ENCODE peak calls at places on chromosomes 12 and 14, in four cellular contexts. A, C, E and O are unnamed samples. For H3K27me3, the result is how much of the 10 kb centered on the place peaks cover.

GRCh38 chr12:61311413-61311812 is 948.8 kb upstream of the USP15 start:
- DNase-seq in A (no peak), C (no peak), E (no peak), O (no peak)

GRCh38 chr12:6827982-6828670 is at the start of gene P3H3:
- DNase-seq in A (peak), C (no peak), E (no peak), O (no peak)

GRCh38 chr12:25056486-25057130 is 107.7 kb upstream of the BCAT1 start:
- DNase-seq in A (no peak), C (no peak), E (no peak), O (no peak)

GRCh38 chr12:34389378-34390170 is 367.3 kb downstream of the ALG10 start:
- DNase-seq in C (no peak), E (peak), A (no peak), O (no peak)

GRCh38 chr12:124437621-124438414 is 129.6 kb downstream of the NCOR2 start:
- DNase-seq in E (no peak), C (no peak), A (no peak), O (no peak)

GRCh38 chr14:76336876-76337275 is 39.1 kb upstream of the ESRRB start:
- DNase-seq in C (no peak), E (no peak), A (no peak), O (no peak)

GRCh38 chr14:99809864-99810854 is 16.9 kb downstream of the EML1 start:
- DNase-seq in C (no peak), E (peak), A (no peak), O (no peak)

GRCh38 chr12:12735301-12735700 is 18.1 kb downstream of the CDKN1B start:
- DNase-seq in C (no peak), A (no peak), E (no peak), O (no peak)

GRCh38 chr14:58899317-58899713 is 261.6 kb downstream of the DACT1 start:
- DNase-seq in C (no peak), E (no peak), A (peak), O (no peak)

GRCh38 chr12:106760184-106760531 is 14.3 kb upstream of the RIC8B start:
- DNase-seq in C (no peak), E (no peak), A (peak), O (no peak)

GRCh38 chr12:121438207-121438606 is 38.3 kb downstream of the RNF34 start:
- DNase-seq in E (no peak), C (no peak), A (no peak), O (no peak)

GRCh38 chr12:120849765-120850164 is 54.4 kb downstream of the SPPL3 start:
- DNase-seq in C (peak), E (no peak), A (peak), O (peak)

GRCh38 chr12:45039757-45040156 is 11.1 kb downstream of the DBX2 start:
- DNase-seq in C (no peak), E (no peak), A (no peak), O (no peak)

GRCh38 chr12:59596232-59597143 is 659 bp downstream of the SLC16A7 start:
- DNase-seq in C (no peak), A (peak), E (peak), O (no peak)

GRCh38 chr12:57276935-57277563 is 26.1 kb upstream of the STAC3 start:
- DNase-seq in C (no peak), A (peak), E (no peak), O (no peak)

GRCh38 chr12:46256942-46257341 is 11.9 kb downstream of the SLC38A1 start:
- DNase-seq in E (no peak), C (no peak), A (no peak), O (no peak)

GRCh38 chr14:59582161-59582560 is 5.5 kb upstream of the CCDC175 start:
- DNase-seq in E (no peak), C (no peak), A (no peak), O (no peak)

GRCh38 chr14:91163316-91163715 is 49.4 kb downstream of the DGLUCY start:
- DNase-seq in C (no peak), E (peak), A (no peak), O (no peak)

GRCh38 chr12:79083181-79083580 is 218.6 kb downstream of the SYT1 start:
- DNase-seq in C (no peak), E (no peak), A (peak), O (no peak)

GRCh38 chr14:97603201-97603600 is 806.0 kb downstream of the VRK1 start:
- DNase-seq in C (no peak), A (no peak), E (no peak), O (no peak)

GRCh38 chr12:32312049-32312670 is 87.2 kb upstream of the FGD4 start:
- DNase-seq in A (peak), C (peak), E (no peak), O (peak)

GRCh38 chr14:68573126-68573525 is 219.7 kb downstream of the ZFP36L1 start:
- DNase-seq in A (no peak), C (no peak), E (no peak), O (no peak)

GRCh38 chr14:86462193-86462592 is 932.2 kb downstream of the FLRT2 start:
- DNase-seq in A (peak), E (no peak), C (no peak), O (no peak)

GRCh38 chr14:100084591-100084990 is 19.4 kb downstream of the EVL start:
- DNase-seq in E (no peak), A (no peak), C (no peak), O (no peak)

GRCh38 chr12:90908465-90908864 is 46.5 kb downstream of the CCER1 start:
- DNase-seq in E (no peak), C (no peak), A (peak), O (no peak)

GRCh38 chr12:59085680-59086079 is 165.4 kb upstream of the LRIG3 start:
- DNase-seq in A (no peak), C (no peak), E (no peak), O (no peak)

GRCh38 chr12:108842364-108842763 is 15.0 kb downstream of the SSH1 start:
- DNase-seq in E (no peak), A (no peak), C (no peak), O (no peak)

GRCh38 chr12:79514730-79515525 is 175.8 kb downstream of the PAWR start:
- DNase-seq in E (no peak), A (peak), C (no peak), O (no peak)

GRCh38 chr12:10454531-10454930 is 1.4 kb upstream of the KLRC1 start:
- DNase-seq in A (no peak), E (no peak), C (no peak), O (peak)

GRCh38 chr12:49943663-49943945 is 6.9 kb upstream of the AQP2 start:
- DNase-seq in C (no peak), E (no peak), A (no peak), O (no peak)

GRCh38 chr14:92914087-92914656 is 8.8 kb upstream of the CHGA start:
- DNase-seq in A (peak), C (no peak), E (no peak), O (no peak)

GRCh38 chr12:60967128-60967527 is 1293.1 kb upstream of the USP15 start:
- DNase-seq in A (no peak), E (no peak), C (no peak), O (no peak)

GRCh38 chr12:89621511-89621910 is 87.1 kb downstream of the ATP2B1 start:
- DNase-seq in E (no peak), C (no peak), A (no peak), O (no peak)

GRCh38 chr14:92540472-92541048 is 27.0 kb downstream of the RIN3 start:
- DNase-seq in E (peak), A (peak), C (peak), O (peak)

GRCh38 chr12:13203028-13203922 is 6.7 kb downstream of the EMP1 start:
- DNase-seq in E (peak), A (no peak), C (no peak), O (no peak)

GRCh38 chr14:46885566-46885965 is 234.0 kb upstream of the RPL10L start:
- DNase-seq in A (no peak), E (no peak), C (no peak), O (no peak)

GRCh38 chr12:120941846-120942405 is 36.4 kb upstream of the HNF1A start:
- DNase-seq in C (no peak), E (no peak), A (no peak), O (no peak)

GRCh38 chr14:28757790-28758189 is 8.8 kb upstream of the FOXG1 start:
- DNase-seq in C (no peak), A (no peak), E (no peak), O (no peak)

GRCh38 chr12:92442782-92443181 is 260.0 kb upstream of the PLEKHG7 start:
- DNase-seq in A (no peak), C (no peak), E (no peak), O (no peak)

GRCh38 chr14:75222208-75222701 is 45.8 kb upstream of the TMED10 start:
- DNase-seq in E (no peak), C (no peak), A (peak), O (no peak)

GRCh38 chr12:5678186-5678585 is 246.3 kb downstream of the NTF3 start:
- DNase-seq in C (no peak), A (no peak), E (no peak), O (no peak)
- H3K27me3 ChIP-seq in C (under half), A (half or more), E (under half), O (under half)

GRCh38 chr14:103142031-103142430 is 18.8 kb downstream of the TNFAIP2 start:
- DNase-seq in A (no peak), C (no peak), E (no peak), O (no peak)
- TF ChIP-seq CTCF in A (no peak), C (no peak), E (no peak), O (no peak)

GRCh38 chr12:19304149-19304780 is 135.0 kb upstream of the AEBP2 start:
- DNase-seq in A (no peak), E (no peak), C (no peak), O (no peak)
- H3K4me3 ChIP-seq in A (no peak), E (no peak), C (no peak), O (no peak)

GRCh38 chr12:132606466-132606865 is 3.9 kb downstream of the LRCOL1 start:
- DNase-seq in A (no peak), C (no peak), E (peak), O (no peak)
- H3K27me3 ChIP-seq in A (under half), C (under half), E (half or more), O (half or more)

GRCh38 chr14:26917086-26917485 is 319.3 kb upstream of the NOVA1 start:
- DNase-seq in A (peak), E (no peak), C (no peak), O (peak)
- TF ChIP-seq CTCF in A (peak), E (no peak), C (no peak), O (peak)

GRCh38 chr12:116999066-116999465 is 88.3 kb downstream of the FBXW8 start:
- DNase-seq in C (no peak), A (no peak), E (no peak), O (no peak)
- H3K4me3 ChIP-seq in C (no peak), A (no peak), E (no peak), O (no peak)

GRCh38 chr14:36264595-36264994 is 55.8 kb downstream of the MBIP start:
- DNase-seq in C (no peak), A (no peak), E (no peak), O (no peak)

GRCh38 chr14:36271222-36271621 is 49.2 kb downstream of the MBIP start:
- DNase-seq in C (no peak), E (no peak), A (no peak), O (no peak)

GRCh38 chr14:36271939-36272907 is 48.2 kb downstream of the MBIP start:
- DNase-seq in C (no peak), E (no peak), A (peak), O (no peak)

GRCh38 chr14:36270191-36270590 is 50.2 kb downstream of the MBIP start:
- DNase-seq in E (no peak), C (no peak), A (no peak), O (no peak)

DNA sequence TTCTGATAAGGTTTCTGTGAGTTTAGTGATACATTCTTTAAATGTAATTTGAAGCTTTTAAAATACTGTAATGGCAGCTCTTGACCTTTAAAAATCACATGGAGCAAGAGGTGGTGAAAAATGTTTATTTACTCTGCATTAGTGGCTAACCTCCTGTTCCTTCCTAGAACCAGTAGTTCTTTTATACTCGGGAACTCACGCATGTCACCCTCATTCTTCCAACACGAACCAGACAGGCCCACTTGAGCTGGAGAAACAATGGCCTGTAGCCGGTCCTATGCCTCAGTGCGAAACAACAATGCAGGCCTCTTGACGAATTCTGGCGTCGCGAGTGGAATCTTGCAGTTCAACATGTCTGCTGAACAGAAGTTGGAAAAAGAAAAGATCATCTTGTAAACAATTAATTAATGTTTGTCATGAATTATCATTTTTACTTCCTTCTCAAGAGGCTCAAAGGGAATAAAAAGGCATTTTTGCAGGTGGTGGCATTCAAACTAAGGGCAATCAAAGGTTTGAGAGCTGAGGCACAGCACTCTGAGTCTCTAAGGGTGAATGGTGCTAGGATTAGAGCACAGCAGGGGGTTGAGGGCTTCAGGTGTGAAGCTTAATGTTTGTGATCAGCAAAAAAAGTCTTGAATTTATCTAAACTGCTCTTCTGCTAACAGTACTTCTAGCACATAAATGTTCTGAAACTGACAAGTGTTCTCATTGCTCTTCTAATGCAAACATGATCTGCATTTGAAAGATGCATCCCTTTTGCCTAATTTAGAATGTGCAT is 51.3 kb downstream of the MBIP start:
- DNase-seq in A (no peak), E (no peak), C (no peak), O (no peak)
- H3K27me3 ChIP-seq in A (half or more), E (under half), C (under half), O (under half)